ENCODE peak calls at places on chromosome 21, in five cellular contexts. One of them, this sample, is unnamed.

GRCh38 chr21:35019631-35020032 is 29.5 kb downstream of the RUNX1 start:
- DNase-seq in NCI-H1417: no peak
- DNase-seq in amygdala: no peak
- DNase-seq in T-helper 2 cell: no peak
- DNase-seq in nephron progenitor cell: no peak
- DNase-seq in this sample: no peak

GRCh38 chr21:27269646-27270045 is 302.8 kb upstream of the ADAMTS5 start:
- DNase-seq in NCI-H1417: no peak
- DNase-seq in amygdala: no peak
- DNase-seq in T-helper 2 cell: no peak
- DNase-seq in nephron progenitor cell: no peak
- DNase-seq in this sample: peak

GRCh38 chr21:26140185-26140584 is 30.4 kb downstream of the APP start:
- DNase-seq in NCI-H1417: no peak
- DNase-seq in amygdala: no peak
- DNase-seq in T-helper 2 cell: no peak
- DNase-seq in nephron progenitor cell: no peak
- DNase-seq in this sample: peak

GRCh38 chr21:21547368-21547953 is 549.3 kb downstream of the NCAM2 start:
- DNase-seq in NCI-H1417: no peak
- DNase-seq in amygdala: no peak
- DNase-seq in T-helper 2 cell: no peak
- DNase-seq in nephron progenitor cell: no peak
- DNase-seq in this sample: no peak

GRCh38 chr21:43611598-43612369 is 47.5 kb downstream of the HSF2BP start:
- DNase-seq in NCI-H1417: no peak
- DNase-seq in amygdala: peak
- DNase-seq in T-helper 2 cell: no peak
- DNase-seq in nephron progenitor cell: peak
- DNase-seq in this sample: no peak

GRCh38 chr21:29430581-29430980 is 131.9 kb downstream of the BACH1 start:
- DNase-seq in NCI-H1417: no peak
- DNase-seq in amygdala: no peak
- DNase-seq in T-helper 2 cell: no peak
- DNase-seq in nephron progenitor cell: peak
- DNase-seq in this sample: no peak

GRCh38 chr21:43827015-43827611 is 37.7 kb downstream of the RRP1 start:
- DNase-seq in NCI-H1417: no peak
- DNase-seq in amygdala: no peak
- DNase-seq in T-helper 2 cell: no peak
- DNase-seq in nephron progenitor cell: no peak
- DNase-seq in this sample: no peak

GRCh38 chr21:39680216-39680615 is 64.8 kb upstream of the IGSF5 start:
- DNase-seq in NCI-H1417: no peak
- DNase-seq in amygdala: no peak
- DNase-seq in T-helper 2 cell: no peak
- DNase-seq in nephron progenitor cell: no peak
- DNase-seq in this sample: no peak

GRCh38 chr21:37665230-37666024 is 250.8 kb downstream of the KCNJ6 start:
- DNase-seq in NCI-H1417: no peak
- DNase-seq in amygdala: no peak
- DNase-seq in T-helper 2 cell: no peak
- DNase-seq in nephron progenitor cell: no peak
- DNase-seq in this sample: no peak

GRCh38 chr21:36246080-36246631 is 73.8 kb upstream of the MORC3 start:
- DNase-seq in NCI-H1417: no peak
- DNase-seq in amygdala: no peak
- DNase-seq in T-helper 2 cell: no peak
- DNase-seq in nephron progenitor cell: peak
- DNase-seq in this sample: no peak

GRCh38 chr21:33256019-33256418 is 10.1 kb upstream of the IL10RB start:
- DNase-seq in NCI-H1417: no peak
- DNase-seq in amygdala: no peak
- DNase-seq in T-helper 2 cell: no peak
- DNase-seq in nephron progenitor cell: no peak
- DNase-seq in this sample: no peak

GRCh38 chr21:45880097-45881068 is 101.2 kb upstream of the COL6A1 start:
- DNase-seq in NCI-H1417: peak
- DNase-seq in amygdala: peak
- DNase-seq in T-helper 2 cell: peak
- DNase-seq in nephron progenitor cell: peak
- DNase-seq in this sample: no peak

GRCh38 chr21:43731891-43732711 is 13.2 kb downstream of the PDXK start:
- DNase-seq in NCI-H1417: no peak
- DNase-seq in amygdala: peak
- DNase-seq in T-helper 2 cell: no peak
- DNase-seq in nephron progenitor cell: no peak
- DNase-seq in this sample: no peak

GRCh38 chr21:42146821-42147220 is 72.1 kb upstream of the ABCG1 start:
- DNase-seq in NCI-H1417: no peak
- DNase-seq in amygdala: no peak
- DNase-seq in T-helper 2 cell: no peak
- DNase-seq in nephron progenitor cell: no peak
- DNase-seq in this sample: no peak

GRCh38 chr21:36705679-36706481 is 7.0 kb downstream of the SIM2 start:
- DNase-seq in NCI-H1417: no peak
- DNase-seq in amygdala: no peak
- DNase-seq in T-helper 2 cell: no peak
- DNase-seq in nephron progenitor cell: no peak
- DNase-seq in this sample: no peak

GRCh38 chr21:14911351-14911750 is 153.4 kb downstream of the NRIP1 start:
- DNase-seq in NCI-H1417: no peak
- DNase-seq in amygdala: no peak
- DNase-seq in T-helper 2 cell: no peak
- DNase-seq in nephron progenitor cell: no peak
- DNase-seq in this sample: no peak

GRCh38 chr21:38455403-38455802 is 42.9 kb downstream of the ERG start:
- DNase-seq in NCI-H1417: no peak
- DNase-seq in amygdala: no peak
- DNase-seq in T-helper 2 cell: no peak
- DNase-seq in nephron progenitor cell: no peak
- DNase-seq in this sample: no peak

GRCh38 chr21:29104239-29104708 is 26.2 kb upstream of the MAP3K7CL start:
- DNase-seq in NCI-H1417: no peak
- DNase-seq in amygdala: no peak
- DNase-seq in T-helper 2 cell: no peak
- DNase-seq in nephron progenitor cell: no peak
- DNase-seq in this sample: no peak

GRCh38 chr21:26847951-26848350 is 2.7 kb upstream of the ADAMTS1 start:
- DNase-seq in NCI-H1417: no peak
- DNase-seq in amygdala: no peak
- DNase-seq in T-helper 2 cell: no peak
- DNase-seq in nephron progenitor cell: no peak
- DNase-seq in this sample: no peak

This sample was measured in AG04449.